ENCODE peak calls at places on chromosome 3, in six cellular contexts. S is D341Med; A is midbrain; W is heart right ventricle; U is activated CD4-positive, CD25-positive, alpha-beta regulatory T cell; J is CD4-positive, alpha-beta memory T cell. Z is an unnamed sample.

GRCh38 chr3:43062556-43063040 is 43.3 kb downstream of the POMGNT2 start:
- DNase-seq in A (no peak), J (no peak), U (no peak), S (no peak), W (no peak), Z (peak; percentile 54)

GRCh38 chr3:186180891-186181471 is 72.1 kb upstream of the ETV5 start:
- DNase-seq in S (no peak), J (no peak), U (no peak), A (no peak), W (no peak), Z (no peak)

GRCh38 chr3:13708301-13708700 is 159.4 kb downstream of the FBLN2 start:
- DNase-seq in A (no peak), W (no peak), J (no peak), S (no peak), U (no peak), Z (no peak)

GRCh38 chr3:47145272-47145671 is 18.6 kb downstream of the SETD2 start:
- DNase-seq in S (no peak), A (no peak), U (no peak), J (no peak), W (no peak), Z (no peak)

GRCh38 chr3:175777495-175777894 is 918.4 kb downstream of the NAALADL2 start:
- DNase-seq in W (no peak), J (no peak), A (no peak), U (no peak), S (no peak), Z (no peak)

GRCh38 chr3:194488007-194488742 is 1.4 kb upstream of the ATP13A3 start:
- DNase-seq in W (no peak), U (no peak), S (no peak), J (peak; percentile 49), A (no peak), Z (no peak)

GRCh38 chr3:113241292-113242033 is 30.1 kb downstream of the BOC start:
- DNase-seq in A (no peak), W (no peak), J (no peak), U (no peak), S (no peak), Z (no peak)

GRCh38 chr3:39222462-39222861 is 30.1 kb upstream of the XIRP1 start:
- DNase-seq in U (no peak), J (no peak), A (no peak), W (no peak), S (no peak), Z (no peak)

GRCh38 chr3:126927846-126928245 is 55.1 kb upstream of the PLXNA1 start:
- DNase-seq in S (no peak), A (no peak), U (no peak), W (no peak), J (no peak), Z (no peak)

GRCh38 chr3:71926242-71926560 is 141.3 kb upstream of the PROK2 start:
- DNase-seq in S (peak; percentile 44), A (no peak), W (no peak), J (peak; percentile 4), U (no peak), Z (no peak)

GRCh38 chr3:98557324-98558010 is 25.7 kb downstream of the GPR15 start:
- DNase-seq in J (no peak), W (no peak), U (no peak), A (no peak), S (no peak), Z (no peak)

GRCh38 chr3:30352919-30353318 is 253.5 kb upstream of the TGFBR2 start:
- DNase-seq in U (no peak), S (no peak), A (no peak), W (no peak), J (no peak), Z (no peak)

GRCh38 chr3:128190501-128190900 is 37.2 kb downstream of the EEFSEC start:
- DNase-seq in W (no peak), J (no peak), S (no peak), U (no peak), A (no peak), Z (no peak)

GRCh38 chr3:177452487-177452886 is 255.2 kb upstream of the TBL1XR1 start:
- DNase-seq in J (no peak), U (no peak), A (no peak), W (no peak), S (no peak), Z (no peak)

GRCh38 chr3:82390868-82391267 is 629.4 kb upstream of the GBE1 start:
- DNase-seq in W (no peak), A (no peak), J (no peak), U (no peak), S (no peak), Z (no peak)

GRCh38 chr3:161423911-161424522 is 52.7 kb upstream of the SPTSSB start:
- DNase-seq in S (peak; percentile 43), J (peak; percentile 50), U (no peak), A (peak; percentile 61), W (no peak), Z (no peak)

GRCh38 chr3:122021037-122021436 is 1.0 kb downstream of the ILDR1 start:
- DNase-seq in U (no peak), A (no peak), J (no peak), S (no peak), W (no peak), Z (no peak)

GRCh38 chr3:185992801-185993467 is 55.1 kb upstream of the TRA2B start:
- DNase-seq in U (no peak), S (no peak), J (no peak), A (no peak), W (no peak), Z (no peak)

GRCh38 chr3:46276497-46277099 is 34.3 kb downstream of the CCR3 start:
- DNase-seq in J (peak; percentile 73), U (peak; percentile 66), W (peak; percentile 61), A (no peak), S (no peak), Z (peak; percentile 41)

GRCh38 chr3:182568206-182568605 is 225.1 kb upstream of the ATP11B start:
- DNase-seq in W (no peak), U (no peak), S (no peak), A (no peak), J (no peak), Z (no peak)

GRCh38 chr3:101141135-101141534 is 147.9 kb upstream of the ABI3BP start:
- DNase-seq in S (no peak), A (no peak), W (no peak), J (no peak), U (no peak), Z (no peak)

GRCh38 chr3:37885831-37886230 is 24.2 kb downstream of the CTDSPL start:
- DNase-seq in U (no peak), A (no peak), S (no peak), W (no peak), J (no peak), Z (no peak)

GRCh38 chr3:78919021-78919755 is 848.6 kb downstream of the ROBO1 start:
- DNase-seq in S (no peak), U (no peak), J (no peak), A (no peak), W (no peak), Z (no peak)

GRCh38 chr3:54957711-54958110 is 29.9 kb upstream of the LRTM1 start:
- DNase-seq in J (no peak), A (no peak), U (no peak), W (no peak), S (no peak), Z (no peak)

GRCh38 chr3:27712136-27713065 is 9.7 kb downstream of the EOMES start:
- DNase-seq in A (peak; percentile 60), S (peak; percentile 87), J (peak; percentile 77), W (peak; percentile 73), U (peak; percentile 41), Z (peak; percentile 89)

GRCh38 chr3:133437391-133438093 is 37.7 kb downstream of the BFSP2 start:
- DNase-seq in J (no peak), A (no peak), S (peak; percentile 53), U (no peak), W (no peak), Z (no peak)

GRCh38 chr3:82157952-82158351 is 396.5 kb upstream of the GBE1 start:
- DNase-seq in J (no peak), A (no peak), S (no peak), W (no peak), U (no peak), Z (no peak)

GRCh38 chr3:170599083-170599482 is 13.2 kb upstream of the SLC7A14 start:
- DNase-seq in J (no peak), A (no peak), W (no peak), U (no peak), S (no peak), Z (no peak)

GRCh38 chr3:143483214-143483613 is 363.6 kb downstream of the CHST2 start:
- DNase-seq in S (no peak), W (no peak), A (no peak), J (no peak), U (no peak), Z (no peak)

GRCh38 chr3:149468504-149469212 is 5.8 kb upstream of the TM4SF4 start:
- DNase-seq in W (no peak), J (no peak), S (no peak), U (no peak), A (no peak), Z (no peak)

GRCh38 chr3:26807272-26807671 is 184.7 kb downstream of the LRRC3B start:
- DNase-seq in J (no peak), U (no peak), W (no peak), S (no peak), A (no peak), Z (no peak)

GRCh38 chr3:112471926-112472325 is 27.3 kb downstream of the BTLA start:
- DNase-seq in A (no peak), U (no peak), J (no peak), S (no peak), W (no peak), Z (no peak)

GRCh38 chr3:64627471-64628321 is 60.1 kb downstream of the ADAMTS9 start:
- DNase-seq in U (no peak), J (no peak), A (no peak), S (no peak), W (no peak), Z (no peak)

GRCh38 chr3:115251509-115251908 is 104.4 kb upstream of the ZBTB20 start:
- DNase-seq in U (no peak), A (no peak), S (no peak), J (no peak), W (no peak), Z (no peak)

GRCh38 chr3:163058190-163058854 is 1561.7 kb downstream of the OTOL1 start:
- DNase-seq in U (no peak), S (no peak), W (peak; percentile 14), J (no peak), A (no peak), Z (peak; percentile 74)

GRCh38 chr3:15783361-15783969 is 14.3 kb downstream of the ANKRD28 start:
- DNase-seq in S (no peak), W (no peak), U (no peak), A (no peak), J (no peak), Z (no peak)

Z was measured in right cardiac atrium.